ENCODE peak calls at places on chromosomes 6 and 20, in four cellular contexts. G is GM23248, J is neural progenitor cell, N is GM23338. E is an unnamed sample. For H3F3A, the result is how much of the 10 kb centered on the place peaks cover.

GRCh38 chr6:49868951-49869529 is 2.7 kb upstream of the CRISP1 start:
- DNase-seq in N (no peak), J (no peak), G (no peak), E (no peak)

GRCh38 chr6:35090734-35091133 is 50.4 kb downstream of the TCP11 start:
- DNase-seq in N (no peak), J (no peak), G (no peak), E (no peak)

GRCh38 chr6:35400901-35401311 is 51.2 kb upstream of the FANCE start:
- DNase-seq in G (peak), J (no peak), N (no peak), E (peak)

GRCh38 chr6:168908887-168909286 is 344.8 kb downstream of the THBS2 start:
- DNase-seq in J (no peak), N (no peak), G (peak), E (peak)

GRCh38 chr20:22339091-22339881 is 245.1 kb downstream of the FOXA2 start:
- DNase-seq in J (peak), G (peak), N (peak), E (peak)

GRCh38 chr6:33249732-33250625 is 21.7 kb downstream of the VPS52 start:
- DNase-seq in G (peak), J (no peak), N (no peak), E (peak)

GRCh38 chr6:135557582-135557981 is 60.0 kb upstream of the AHI1 start:
- DNase-seq in N (no peak), J (no peak), G (no peak), E (no peak)

GRCh38 chr20:8156603-8157079 is 24.6 kb downstream of the PLCB1 start:
- DNase-seq in N (no peak), G (peak), J (no peak), E (peak)

GRCh38 chr6:82877213-82878195 is 188.1 kb downstream of the UBE3D start:
- DNase-seq in N (no peak), G (no peak), J (no peak), E (no peak)

GRCh38 chr20:38875170-38875993 is 50.8 kb upstream of the FAM83D start:
- DNase-seq in J (no peak), N (no peak), G (no peak), E (no peak)

GRCh38 chr6:28648878-28649375 is 123.2 kb downstream of the GPX5 start:
- DNase-seq in N (peak), J (no peak), G (peak), E (no peak)

GRCh38 chr6:104527761-104528415 is 331.8 kb downstream of the HACE1 start:
- DNase-seq in J (peak), G (peak), N (peak), E (no peak)

GRCh38 chr6:118625833-118626232 is 25.6 kb downstream of the CEP85L start:
- DNase-seq in G (no peak), N (no peak), J (no peak), E (no peak)

GRCh38 chr6:111033628-111034289 is 51.9 kb downstream of the RPF2 start:
- DNase-seq in G (no peak), N (peak), J (no peak), E (no peak)

GRCh38 chr6:105794263-105794662 is 291.9 kb upstream of the PRDM1 start:
- DNase-seq in N (peak), J (peak), G (peak), E (peak)

GRCh38 chr6:169070506-169071176 is 183.0 kb downstream of the THBS2 start:
- DNase-seq in G (peak), J (no peak), N (no peak), E (peak)

GRCh38 chr20:24479595-24479994 is 10.2 kb downstream of the SYNDIG1 start:
- DNase-seq in J (no peak), N (peak), G (no peak), E (no peak)

GRCh38 chr6:77466055-77467028 is 3.1 kb upstream of the HTR1B start:
- DNase-seq in G (peak), N (peak), J (peak), E (peak)

GRCh38 chr6:36039113-36039512 is 11.5 kb downstream of the MAPK14 start:
- DNase-seq in G (no peak), J (no peak), N (no peak), E (no peak)

GRCh38 chr6:169965657-169966311 is 214.4 kb downstream of the ERMARD start:
- DNase-seq in J (no peak), N (no peak), G (no peak), E (no peak)

GRCh38 chr6:166364480-166364879 is 18.3 kb downstream of the MPC1 start:
- DNase-seq in G (no peak), N (no peak), J (no peak), E (no peak)

GRCh38 chr20:22312744-22313346 is 271.5 kb downstream of the FOXA2 start:
- DNase-seq in N (peak), G (peak), J (peak), E (no peak)

GRCh38 chr6:32852018-32852843 is 1.3 kb downstream of the TAP1 start:
- DNase-seq in G (peak), J (no peak), N (peak), E (no peak)

GRCh38 chr6:111417181-111417585 is 65.8 kb downstream of the REV3L start:
- DNase-seq in J (no peak), N (no peak), G (peak), E (no peak)

GRCh38 chr6:35181313-35181932 is 32.3 kb upstream of the SCUBE3 start:
- DNase-seq in N (no peak), G (peak), J (no peak), E (peak)

GRCh38 chr6:64121166-64121565 is 485.6 kb downstream of the PHF3 start:
- DNase-seq in N (no peak), G (no peak), J (no peak), E (no peak)

GRCh38 chr20:21571841-21572690 is 58.2 kb upstream of the NKX2-2 start:
- DNase-seq in J (peak), G (peak), N (peak), E (no peak)

GRCh38 chr20:58910473-58910872 is 58.0 kb downstream of the GNAS start:
- DNase-seq in N (no peak), J (no peak), G (no peak), E (no peak)
- H3F3A ChIP-seq in N (under half), J (half or more), G (half or more), E (half or more)

GRCh38 chr6:31558318-31558625 is 10.9 kb downstream of the NFKBIL1 start:
- DNase-seq in N (no peak), J (no peak), G (no peak), E (no peak)
- H3F3A ChIP-seq in N (under half), J (under half), G (under half), E (under half)

DNA sequence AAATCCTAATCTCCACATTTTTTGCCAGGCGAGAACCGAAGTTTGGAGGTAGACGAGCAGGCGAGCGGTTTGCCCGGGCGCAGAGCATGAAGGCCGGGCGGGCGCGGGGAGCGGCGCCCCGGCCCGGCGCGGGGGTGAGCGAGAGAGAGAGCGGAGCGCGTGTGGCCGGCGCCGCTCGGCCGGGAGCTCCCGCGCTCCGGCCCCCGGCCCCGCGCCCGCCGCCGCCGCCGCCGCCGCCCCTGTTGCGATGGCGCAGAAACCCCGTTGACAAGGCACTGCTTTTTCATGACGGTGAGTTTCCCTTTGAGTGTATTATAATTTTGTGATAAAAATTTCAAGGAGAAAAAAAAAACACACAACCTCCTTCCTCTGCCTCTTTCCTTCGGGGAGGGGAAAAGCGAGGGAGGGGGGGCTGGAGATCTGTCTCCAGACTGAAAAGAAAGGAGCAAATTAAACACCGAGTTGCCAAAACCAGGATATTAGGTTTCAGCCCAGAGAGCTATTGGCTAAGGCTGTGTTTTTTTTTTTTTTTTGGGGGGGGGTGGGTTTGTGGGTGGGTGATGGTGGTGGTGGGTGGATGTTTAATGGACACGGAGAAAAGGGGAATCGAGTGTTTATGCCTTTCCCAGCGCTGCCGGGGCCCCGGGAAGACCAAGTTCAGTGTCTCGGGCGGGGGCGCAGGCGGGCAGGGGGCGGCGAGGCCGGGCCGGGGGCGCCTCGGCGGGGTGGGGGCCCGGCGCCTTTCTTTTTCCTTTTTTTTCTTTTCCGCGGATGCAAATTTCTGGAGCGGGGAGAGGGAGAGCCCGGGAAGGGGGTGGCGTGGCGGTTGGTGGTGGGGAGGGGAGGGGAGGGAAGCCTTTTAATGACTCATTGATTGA is at the start of gene BICRAL:
- DNase-seq in J (peak), G (peak), N (peak), E (peak)
- H3F3A ChIP-seq in J (under half), G (under half), N (under half), E (under half)

DNA sequence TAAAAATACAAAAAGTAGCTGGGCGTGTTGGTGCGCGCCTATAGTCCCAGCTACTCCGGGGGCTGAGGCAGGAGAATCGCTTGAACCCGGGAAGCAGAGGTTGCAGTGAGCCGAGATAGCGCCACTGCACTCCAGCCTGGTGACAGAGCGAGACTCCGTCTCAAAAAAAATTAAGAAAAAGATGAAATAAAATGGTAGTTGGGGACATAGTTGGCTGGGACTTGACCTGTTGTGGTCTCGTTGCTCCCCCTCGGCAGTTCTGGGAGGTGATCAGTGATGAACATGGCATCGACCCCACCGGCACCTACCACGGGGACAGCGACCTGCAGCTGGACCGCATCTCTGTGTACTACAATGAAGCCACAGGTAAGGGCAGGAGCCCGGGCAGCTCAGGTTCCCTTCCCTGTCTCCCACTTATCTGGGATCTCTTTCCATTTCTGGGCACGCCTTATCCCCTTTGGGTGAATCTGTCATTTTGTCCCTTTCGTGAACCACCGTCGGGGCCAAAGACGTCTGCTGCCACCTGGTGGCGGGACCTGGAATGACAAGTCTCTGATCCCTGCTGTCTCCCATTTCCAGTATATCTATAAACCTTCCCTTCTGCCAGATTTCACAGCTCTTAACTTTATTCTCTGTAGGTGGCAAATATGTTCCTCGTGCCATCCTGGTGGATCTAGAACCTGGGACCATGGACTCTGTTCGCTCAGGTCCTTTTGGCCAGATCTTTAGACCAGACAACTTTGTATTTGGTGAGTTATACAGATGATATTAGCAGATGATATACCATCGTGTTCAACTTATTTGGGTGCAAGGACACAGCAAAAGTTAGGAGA is 2.3 kb downstream of the TUBB start:
- DNase-seq in G (peak), N (peak), J (peak), E (peak)
- H3F3A ChIP-seq in G (half or more), N (half or more), J (half or more), E (half or more)

GRCh38 chr6:12137480-12137879 is 125.4 kb downstream of the HIVEP1 start:
- DNase-seq in G (peak), N (no peak), J (no peak), E (peak)
- H3F3A ChIP-seq in G (under half), N (under half), J (under half), E (under half)

GRCh38 chr6:14082771-14083170 is 34.8 kb upstream of the CD83 start:
- DNase-seq in J (no peak), G (no peak), N (peak), E (no peak)
- H3F3A ChIP-seq in J (under half), G (under half), N (under half), E (under half)

GRCh38 chr20:49290608-49291191 is 12.8 kb upstream of the ZNFX1 start:
- DNase-seq in G (no peak), J (no peak), N (peak), E (no peak)
- H3F3A ChIP-seq in G (half or more), J (half or more), N (half or more), E (half or more)

GRCh38 chr20:35710884-35711587 is 11.8 kb downstream of the ROMO1 start:
- DNase-seq in J (no peak), G (peak), N (no peak), E (no peak)

GRCh38 chr20:35709269-35709668 is 10.1 kb downstream of the ROMO1 start:
- DNase-seq in G (no peak), N (no peak), J (no peak), E (no peak)

GRCh38 chr20:35711588-35712209 is 12.5 kb downstream of the ROMO1 start:
- DNase-seq in J (no peak), G (peak), N (no peak), E (no peak)

GRCh38 chr20:35708502-35708901 is 9.3 kb downstream of the ROMO1 start:
- DNase-seq in J (no peak), G (no peak), N (no peak), E (no peak)

DNA sequence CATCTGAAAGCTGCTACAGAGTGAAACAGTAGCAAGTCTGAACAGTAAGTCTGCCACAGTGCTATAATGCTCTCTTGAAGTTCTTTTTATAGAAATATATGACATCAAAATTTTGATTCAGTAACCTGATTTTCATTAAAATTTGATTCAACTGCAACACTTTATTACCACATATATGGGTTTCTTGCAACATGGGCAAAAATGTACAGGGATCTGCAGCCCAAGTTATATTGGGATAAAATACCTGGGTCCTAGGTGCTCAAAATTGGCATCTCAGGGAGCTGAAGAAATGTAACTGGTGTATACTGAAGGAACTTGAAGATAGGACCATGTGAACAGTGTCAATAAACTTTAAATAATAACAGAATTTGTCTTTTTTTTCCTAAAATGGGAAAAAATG is 10.8 kb downstream of the ROMO1 start:
- DNase-seq in G (peak), N (no peak), J (no peak), E (no peak)
- H3F3A ChIP-seq in G (half or more), N (under half), J (half or more), E (half or more)

DNA sequence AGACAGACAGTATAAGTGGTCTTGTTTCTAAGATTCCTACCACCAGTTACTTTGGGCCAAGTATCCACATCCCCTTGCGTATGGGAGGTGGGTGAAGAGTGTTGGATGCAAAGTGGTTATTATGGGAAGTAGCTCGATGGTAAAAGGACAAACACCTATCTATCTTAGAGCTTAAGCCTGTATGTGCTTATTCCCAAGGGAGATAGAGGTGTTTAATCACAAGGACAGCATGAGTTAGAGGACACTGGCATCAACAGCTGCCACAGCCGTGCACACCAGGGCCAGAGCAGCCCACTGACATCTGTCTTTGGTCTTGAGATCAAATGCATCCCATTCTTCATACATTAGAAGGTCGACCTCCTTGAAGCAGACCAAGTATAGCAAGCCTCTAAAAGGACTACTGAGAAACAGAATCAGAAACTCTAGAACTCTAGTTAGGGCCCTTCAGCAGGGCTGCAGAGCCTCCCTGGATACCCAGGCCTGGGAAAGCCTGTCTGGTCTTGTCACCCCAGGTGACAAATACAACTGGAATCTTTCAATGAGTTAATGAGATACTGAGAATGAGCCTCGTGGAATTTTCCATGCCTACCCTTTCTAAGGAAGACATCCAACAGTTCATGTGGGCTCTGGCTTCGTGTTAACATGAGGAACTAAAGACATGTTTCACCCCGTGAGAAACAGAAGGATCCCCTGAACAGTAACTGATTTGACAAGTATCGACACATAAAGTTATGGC is 28.7 kb downstream of the TXNDC5 start:
- DNase-seq in N (no peak), J (no peak), G (peak), E (no peak)
- H3F3A ChIP-seq in N (under half), J (under half), G (half or more), E (under half)